ENCODE peak calls at places on chromosomes 12 and 14, in nine cellular contexts. One of them, this sample, is unnamed.

GRCh38 chr14:52175982-52176502 is 91.5 kb upstream of the PTGDR start:
- DNase-seq in cardiac muscle cell: no peak
- DNase-seq in GM23338: no peak
- DNase-seq in transverse colon: peak
- DNase-seq in psoas muscle: no peak
- DNase-seq in stimulated activated CD4-positive, alpha-beta T cell treated with anti-CD3 and anti-CD28 coated beads, Interleukin-4, amount 100 ng/mL, for 24 hours: no peak
- DNase-seq in retina: no peak
- DNase-seq in RPMI7951: no peak
- DNase-seq in hippocampal formation: no peak
- DNase-seq in this sample: no peak

GRCh38 chr12:92047058-92047826 is 98.4 kb downstream of the BTG1 start:
- DNase-seq in cardiac muscle cell: peak
- DNase-seq in GM23338: no peak
- DNase-seq in transverse colon: no peak
- DNase-seq in psoas muscle: no peak
- DNase-seq in stimulated activated CD4-positive, alpha-beta T cell treated with anti-CD3 and anti-CD28 coated beads, Interleukin-4, amount 100 ng/mL, for 24 hours: peak
- DNase-seq in retina: no peak
- DNase-seq in RPMI7951: no peak
- DNase-seq in hippocampal formation: no peak
- DNase-seq in this sample: no peak

GRCh38 chr14:55605793-55606192 is 25.8 kb downstream of the KTN1 start:
- DNase-seq in cardiac muscle cell: no peak
- DNase-seq in GM23338: peak
- DNase-seq in transverse colon: no peak
- DNase-seq in psoas muscle: no peak
- DNase-seq in stimulated activated CD4-positive, alpha-beta T cell treated with anti-CD3 and anti-CD28 coated beads, Interleukin-4, amount 100 ng/mL, for 24 hours: no peak
- DNase-seq in retina: no peak
- DNase-seq in RPMI7951: peak
- DNase-seq in hippocampal formation: no peak
- DNase-seq in this sample: no peak

GRCh38 chr12:62783881-62784280 is 151.1 kb downstream of the PPM1H start:
- DNase-seq in cardiac muscle cell: no peak
- DNase-seq in GM23338: peak
- DNase-seq in transverse colon: no peak
- DNase-seq in psoas muscle: no peak
- DNase-seq in stimulated activated CD4-positive, alpha-beta T cell treated with anti-CD3 and anti-CD28 coated beads, Interleukin-4, amount 100 ng/mL, for 24 hours: no peak
- DNase-seq in retina: no peak
- DNase-seq in RPMI7951: peak
- DNase-seq in hippocampal formation: no peak
- DNase-seq in this sample: no peak

GRCh38 chr12:51823875-51824565 is 24.5 kb downstream of the FIGNL2 start:
- DNase-seq in cardiac muscle cell: peak
- DNase-seq in GM23338: peak
- DNase-seq in transverse colon: peak
- DNase-seq in psoas muscle: no peak
- DNase-seq in stimulated activated CD4-positive, alpha-beta T cell treated with anti-CD3 and anti-CD28 coated beads, Interleukin-4, amount 100 ng/mL, for 24 hours: peak
- DNase-seq in retina: peak
- DNase-seq in RPMI7951: peak
- DNase-seq in hippocampal formation: peak
- DNase-seq in this sample: peak

GRCh38 chr14:34051966-34052657 is 101.2 kb upstream of the EGLN3 start:
- DNase-seq in cardiac muscle cell: peak
- DNase-seq in GM23338: no peak
- DNase-seq in transverse colon: peak
- DNase-seq in psoas muscle: peak
- DNase-seq in stimulated activated CD4-positive, alpha-beta T cell treated with anti-CD3 and anti-CD28 coated beads, Interleukin-4, amount 100 ng/mL, for 24 hours: no peak
- DNase-seq in retina: no peak
- DNase-seq in RPMI7951: peak
- DNase-seq in hippocampal formation: no peak
- DNase-seq in this sample: no peak

GRCh38 chr14:93056166-93056839 is 59.4 kb downstream of the ITPK1 start:
- DNase-seq in cardiac muscle cell: no peak
- DNase-seq in GM23338: peak
- DNase-seq in transverse colon: no peak
- DNase-seq in psoas muscle: no peak
- DNase-seq in stimulated activated CD4-positive, alpha-beta T cell treated with anti-CD3 and anti-CD28 coated beads, Interleukin-4, amount 100 ng/mL, for 24 hours: no peak
- DNase-seq in retina: no peak
- DNase-seq in RPMI7951: no peak
- DNase-seq in hippocampal formation: no peak
- DNase-seq in this sample: peak

GRCh38 chr12:47891356-47891755 is 13.4 kb downstream of the VDR start:
- DNase-seq in cardiac muscle cell: no peak
- DNase-seq in GM23338: no peak
- DNase-seq in transverse colon: no peak
- DNase-seq in psoas muscle: no peak
- DNase-seq in stimulated activated CD4-positive, alpha-beta T cell treated with anti-CD3 and anti-CD28 coated beads, Interleukin-4, amount 100 ng/mL, for 24 hours: no peak
- DNase-seq in retina: no peak
- DNase-seq in RPMI7951: no peak
- DNase-seq in hippocampal formation: no peak
- DNase-seq in this sample: no peak

GRCh38 chr12:76820888-76821482 is 57.1 kb downstream of the ZDHHC17 start:
- DNase-seq in cardiac muscle cell: peak
- DNase-seq in GM23338: peak
- DNase-seq in transverse colon: peak
- DNase-seq in psoas muscle: no peak
- DNase-seq in stimulated activated CD4-positive, alpha-beta T cell treated with anti-CD3 and anti-CD28 coated beads, Interleukin-4, amount 100 ng/mL, for 24 hours: no peak
- DNase-seq in retina: no peak
- DNase-seq in RPMI7951: peak
- DNase-seq in hippocampal formation: peak
- DNase-seq in this sample: peak

GRCh38 chr12:51631591-51631990 is 40.6 kb downstream of the SCN8A start:
- DNase-seq in cardiac muscle cell: peak
- DNase-seq in GM23338: no peak
- DNase-seq in transverse colon: no peak
- DNase-seq in psoas muscle: no peak
- DNase-seq in stimulated activated CD4-positive, alpha-beta T cell treated with anti-CD3 and anti-CD28 coated beads, Interleukin-4, amount 100 ng/mL, for 24 hours: no peak
- DNase-seq in retina: no peak
- DNase-seq in RPMI7951: peak
- DNase-seq in hippocampal formation: peak
- DNase-seq in this sample: no peak

GRCh38 chr12:51593539-51593938 is 2.5 kb downstream of the SCN8A start:
- DNase-seq in cardiac muscle cell: peak
- DNase-seq in GM23338: peak
- DNase-seq in transverse colon: peak
- DNase-seq in psoas muscle: no peak
- DNase-seq in stimulated activated CD4-positive, alpha-beta T cell treated with anti-CD3 and anti-CD28 coated beads, Interleukin-4, amount 100 ng/mL, for 24 hours: peak
- DNase-seq in retina: peak
- DNase-seq in RPMI7951: peak
- DNase-seq in hippocampal formation: no peak
- DNase-seq in this sample: peak

GRCh38 chr14:29759521-29760340 is 167.9 kb downstream of the PRKD1 start:
- DNase-seq in cardiac muscle cell: peak
- DNase-seq in GM23338: no peak
- DNase-seq in transverse colon: no peak
- DNase-seq in psoas muscle: no peak
- DNase-seq in stimulated activated CD4-positive, alpha-beta T cell treated with anti-CD3 and anti-CD28 coated beads, Interleukin-4, amount 100 ng/mL, for 24 hours: no peak
- DNase-seq in retina: no peak
- DNase-seq in RPMI7951: peak
- DNase-seq in hippocampal formation: peak
- DNase-seq in this sample: no peak

GRCh38 chr12:1527789-1528188 is 66.6 kb downstream of the FBXL14 start:
- DNase-seq in cardiac muscle cell: peak
- DNase-seq in GM23338: no peak
- DNase-seq in transverse colon: no peak
- DNase-seq in psoas muscle: no peak
- DNase-seq in stimulated activated CD4-positive, alpha-beta T cell treated with anti-CD3 and anti-CD28 coated beads, Interleukin-4, amount 100 ng/mL, for 24 hours: no peak
- DNase-seq in retina: no peak
- DNase-seq in RPMI7951: peak
- DNase-seq in hippocampal formation: no peak
- DNase-seq in this sample: no peak

GRCh38 chr14:94366146-94366887 is 22.1 kb downstream of the SERPINA1 start:
- DNase-seq in cardiac muscle cell: no peak
- DNase-seq in GM23338: no peak
- DNase-seq in transverse colon: no peak
- DNase-seq in psoas muscle: no peak
- DNase-seq in stimulated activated CD4-positive, alpha-beta T cell treated with anti-CD3 and anti-CD28 coated beads, Interleukin-4, amount 100 ng/mL, for 24 hours: no peak
- DNase-seq in retina: no peak
- DNase-seq in RPMI7951: no peak
- DNase-seq in hippocampal formation: no peak
- DNase-seq in this sample: no peak

GRCh38 chr14:93980464-93981201 is 4.3 kb upstream of the ASB2 start:
- DNase-seq in cardiac muscle cell: peak
- DNase-seq in GM23338: no peak
- DNase-seq in transverse colon: peak
- DNase-seq in psoas muscle: peak
- DNase-seq in stimulated activated CD4-positive, alpha-beta T cell treated with anti-CD3 and anti-CD28 coated beads, Interleukin-4, amount 100 ng/mL, for 24 hours: no peak
- DNase-seq in retina: no peak
- DNase-seq in RPMI7951: peak
- DNase-seq in hippocampal formation: no peak
- DNase-seq in this sample: no peak

GRCh38 chr14:38078393-38078792 is 129.3 kb upstream of the SSTR1 start:
- DNase-seq in cardiac muscle cell: no peak
- DNase-seq in GM23338: no peak
- DNase-seq in transverse colon: peak
- DNase-seq in psoas muscle: no peak
- DNase-seq in stimulated activated CD4-positive, alpha-beta T cell treated with anti-CD3 and anti-CD28 coated beads, Interleukin-4, amount 100 ng/mL, for 24 hours: peak
- DNase-seq in retina: no peak
- DNase-seq in RPMI7951: no peak
- DNase-seq in hippocampal formation: no peak
- DNase-seq in this sample: no peak

GRCh38 chr12:57488397-57489156 is 709 bp downstream of the MARS1 start:
- DNase-seq in cardiac muscle cell: no peak
- DNase-seq in GM23338: peak
- DNase-seq in transverse colon: no peak
- DNase-seq in psoas muscle: no peak
- DNase-seq in stimulated activated CD4-positive, alpha-beta T cell treated with anti-CD3 and anti-CD28 coated beads, Interleukin-4, amount 100 ng/mL, for 24 hours: no peak
- DNase-seq in retina: no peak
- DNase-seq in RPMI7951: no peak
- DNase-seq in hippocampal formation: no peak
- DNase-seq in this sample: peak